ENCODE peak calls at places on chromosomes 11 and 22, in five cellular contexts. R is IMR-90, A is H1, X is A549, O is K562. H is an unnamed sample.

GRCh38 chr11:128458316-128458715 is 129.0 kb downstream of the ETS1 start:
- DNase-seq in R (peak), O (no peak), A (no peak), X (peak), H (no peak)

GRCh38 chr22:37640591-37641250 is 1.3 kb downstream of the SH3BP1 start:
- DNase-seq in R (no peak), A (no peak), O (no peak), X (no peak), H (no peak)

GRCh38 chr11:117831661-117832415 is 7.3 kb upstream of the FXYD2 start:
- DNase-seq in R (no peak), O (no peak), X (no peak), A (peak), H (no peak)

GRCh38 chr11:104061851-104062521 is 25.5 kb downstream of the DDI1 start:
- DNase-seq in R (peak), O (no peak), X (no peak), A (no peak), H (no peak)

GRCh38 chr11:92227233-92227593 is 2.6 kb downstream of the FAT3 start:
- DNase-seq in X (no peak), O (no peak), R (no peak), A (no peak), H (no peak)

GRCh38 chr11:67563354-67564114 is 20.1 kb upstream of the GSTP1 start:
- DNase-seq in O (no peak), R (peak), A (no peak), X (peak), H (no peak)

GRCh38 chr11:35734669-35735068 is 72.1 kb downstream of the TRIM44 start:
- DNase-seq in R (no peak), A (no peak), X (no peak), O (no peak), H (peak)

GRCh38 chr11:61955031-61955415 is 4.9 kb downstream of the BEST1 start:
- DNase-seq in X (peak), R (peak), O (no peak), A (no peak), H (peak)

GRCh38 chr11:84164722-84165121 is 878.6 kb upstream of the CCDC90B start:
- DNase-seq in X (no peak), O (no peak), A (no peak), R (no peak), H (no peak)

GRCh38 chr11:26286472-26287066 is 45.4 kb upstream of the ANO3 start:
- DNase-seq in R (peak), O (no peak), X (peak), A (no peak), H (peak)

GRCh38 chr11:64541131-64541530 is 49.9 kb upstream of the SLC22A12 start:
- DNase-seq in A (no peak), X (no peak), R (no peak), O (no peak), H (no peak)
- TF ChIP-seq MAFK in A (no peak), X (no peak), R (no peak), O (no peak), H (no peak)

GRCh38 chr11:87286338-87286737 is 248.6 kb downstream of the TMEM135 start:
- DNase-seq in O (no peak), R (no peak), X (no peak), A (no peak), H (no peak)

GRCh38 chr11:87295237-87295636 is 257.5 kb downstream of the TMEM135 start:
- DNase-seq in X (no peak), A (no peak), O (no peak), R (no peak), H (no peak)

GRCh38 chr11:87292598-87292997 is 254.9 kb downstream of the TMEM135 start:
- DNase-seq in A (no peak), O (no peak), X (no peak), R (no peak), H (no peak)

GRCh38 chr11:87290304-87290922 is 252.7 kb downstream of the TMEM135 start:
- DNase-seq in O (peak), X (peak), R (peak), A (no peak), H (peak)
- TF ChIP-seq MAFK in O (no peak), X (no peak), R (no peak), A (no peak), H (no peak)

GRCh38 chr22:20979243-20979809 is 2.8 kb upstream of the LZTR1 start:
- DNase-seq in A (peak), O (peak), R (peak), X (no peak), H (no peak)
- TF ChIP-seq MAFK in A (no peak), O (no peak), R (no peak), X (no peak), H (no peak)

DNA sequence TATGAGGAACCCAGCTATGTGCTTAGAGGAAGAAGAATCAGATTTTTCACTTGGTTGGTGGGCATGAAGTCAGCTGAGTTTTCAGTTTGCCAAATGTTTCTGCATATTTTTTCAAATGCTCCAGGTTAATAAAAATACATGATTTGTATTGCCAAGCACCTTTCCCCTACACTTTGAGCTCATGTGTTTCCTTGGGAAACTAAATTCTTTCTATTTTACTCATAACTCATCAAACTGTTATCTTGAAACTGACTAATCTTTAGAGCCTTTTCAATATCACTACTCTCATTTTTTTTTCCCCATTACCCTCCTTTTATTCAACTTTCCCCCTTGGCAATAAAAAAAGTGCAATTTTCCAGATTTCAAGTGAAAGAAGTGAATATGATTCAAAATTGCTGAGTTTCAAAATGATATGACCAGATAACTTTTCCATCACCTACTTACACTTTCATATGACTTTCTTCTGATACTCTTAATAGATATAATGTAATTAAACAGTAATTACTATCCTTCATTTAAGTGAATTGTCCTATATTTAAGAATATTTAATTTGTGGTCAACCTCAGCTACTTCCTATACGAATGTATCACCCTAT is 91.9 kb upstream of the SOX6 start:
- DNase-seq in X (no peak), A (no peak), O (no peak), R (peak), H (no peak)
- TF ChIP-seq MAFK in X (no peak), A (no peak), O (no peak), R (no peak), H (no peak)

GRCh38 chr22:48496226-48496845 is 1331.3 kb downstream of the BRD1 start:
- DNase-seq in X (no peak), O (no peak), A (no peak), R (no peak), H (no peak)

GRCh38 chr22:48494968-48495750 is 1332.5 kb downstream of the BRD1 start:
- DNase-seq in A (no peak), O (no peak), X (no peak), R (no peak), H (no peak)

GRCh38 chr22:48495751-48496080 is 1332.0 kb downstream of the BRD1 start:
- DNase-seq in A (no peak), O (no peak), R (no peak), X (no peak), H (no peak)

GRCh38 chr22:48498526-48499331 is 1328.9 kb downstream of the BRD1 start:
- DNase-seq in X (no peak), R (no peak), O (no peak), A (no peak), H (no peak)

DNA sequence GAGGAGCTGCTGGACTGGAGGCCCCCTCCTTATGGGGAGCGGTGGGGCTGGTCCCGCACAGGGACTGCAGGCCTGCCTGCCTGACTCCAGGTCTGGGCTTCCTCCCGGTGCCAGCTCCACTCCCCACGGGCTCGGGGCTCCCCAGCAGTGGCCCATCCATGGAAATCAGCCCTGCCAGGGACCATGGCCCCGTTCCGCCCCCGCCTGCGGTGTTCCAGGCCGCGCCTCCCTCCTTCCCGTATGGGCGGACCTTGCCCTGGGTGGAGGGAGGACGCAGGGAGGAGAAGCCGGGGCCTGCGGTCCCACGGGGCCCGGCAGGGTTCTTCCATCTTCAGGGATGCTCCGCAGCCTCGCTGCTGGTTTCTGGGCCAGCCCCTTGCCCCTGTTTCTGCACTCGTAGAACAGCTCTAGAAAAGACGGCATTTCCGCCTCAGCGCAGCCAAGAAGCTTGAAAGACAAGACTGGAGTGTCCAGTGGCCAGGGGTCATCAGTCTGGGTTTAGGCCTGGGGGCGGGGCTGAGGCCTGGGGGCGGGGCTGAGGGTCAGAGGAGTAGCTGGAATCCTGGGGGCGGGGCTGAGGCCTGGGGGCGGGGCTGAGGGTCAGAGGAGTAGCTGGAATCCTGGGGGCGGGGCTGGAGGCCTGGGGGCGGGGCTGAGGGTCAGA is 1330.6 kb downstream of the BRD1 start:
- DNase-seq in X (no peak), R (no peak), A (peak), O (no peak), H (no peak)
- TF ChIP-seq MAFK in X (no peak), R (no peak), A (no peak), O (no peak), H (no peak)

GRCh38 chr22:43150731-43151206 is 590 bp upstream of the TSPO start:
- DNase-seq in X (no peak), R (no peak), O (no peak), A (no peak), H (no peak)

GRCh38 chr22:43152355-43153071 is 1.2 kb downstream of the TSPO start:
- DNase-seq in O (no peak), X (peak), A (peak), R (peak), H (no peak)

GRCh38 chr22:43152001-43152354 is 619 bp downstream of the TSPO start:
- DNase-seq in O (no peak), X (no peak), A (peak), R (no peak), H (no peak)

GRCh38 chr22:43153916-43154315 is 2.6 kb downstream of the TSPO start:
- DNase-seq in O (no peak), X (no peak), A (no peak), R (no peak), H (no peak)

DNA sequence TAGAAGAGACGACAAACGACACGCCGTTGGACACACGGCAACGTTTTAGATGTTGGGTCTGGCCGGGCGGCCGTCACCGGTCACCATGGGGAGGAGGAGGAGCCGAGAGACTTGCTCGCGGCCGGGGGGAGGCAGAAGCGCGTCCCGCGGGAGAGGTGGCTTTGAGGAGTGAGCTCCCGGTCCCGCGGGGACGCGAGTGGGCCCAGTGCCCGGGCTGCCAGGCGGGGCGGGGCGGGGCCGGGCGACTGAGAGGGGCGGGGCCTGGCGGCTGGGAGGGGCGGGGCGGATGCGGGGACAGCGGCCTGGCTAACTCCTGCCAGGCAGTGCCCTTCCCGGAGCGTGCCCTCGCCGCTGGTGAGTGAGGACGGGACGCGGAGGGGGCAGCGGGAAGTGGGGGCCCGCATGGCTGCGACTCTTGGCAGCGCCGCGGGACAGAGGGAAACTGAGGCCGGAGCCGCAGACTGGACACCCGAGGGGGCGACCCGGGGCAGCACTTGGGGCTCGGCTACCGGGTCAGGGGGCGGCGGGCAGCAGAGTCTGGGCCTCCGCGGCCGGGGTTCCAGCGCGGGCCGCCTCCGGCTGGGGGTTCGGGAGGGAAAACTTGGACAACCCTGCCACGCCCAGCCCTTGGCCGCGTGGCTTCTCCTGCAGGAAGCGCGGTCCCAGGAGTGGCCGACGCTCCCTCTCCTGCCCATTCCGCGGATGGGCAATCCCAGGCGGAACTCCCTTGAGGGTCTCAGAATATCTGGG is at the start of gene TSPO:
- DNase-seq in O (peak), A (peak), R (peak), X (peak), H (no peak)
- TF ChIP-seq MAFK in O (no peak), A (no peak), R (no peak), X (no peak), H (no peak)

GRCh38 chr22:29041408-29041807 is 20.2 kb downstream of the C22orf31 start:
- DNase-seq in X (no peak), A (no peak), R (peak), O (no peak), H (no peak)

GRCh38 chr22:29048822-29049654 is 12.6 kb downstream of the C22orf31 start:
- DNase-seq in X (no peak), R (no peak), O (no peak), A (no peak), H (no peak)

GRCh38 chr22:29040385-29041275 is 21.0 kb downstream of the C22orf31 start:
- DNase-seq in R (peak), X (peak), O (peak), A (no peak), H (peak)

GRCh38 chr22:29043906-29044575 is 17.6 kb downstream of the C22orf31 start:
- DNase-seq in X (no peak), O (no peak), R (peak), A (no peak), H (no peak)

GRCh38 chr22:29044657-29045176 is 16.9 kb downstream of the C22orf31 start:
- DNase-seq in O (no peak), A (no peak), R (peak), X (no peak), H (peak)
- TF ChIP-seq MAFK in O (no peak), A (no peak), R (no peak), X (no peak), H (no peak)

GRCh38 chr11:125166903-125167291 is 2.3 kb downstream of the PKNOX2 start:
- DNase-seq in X (no peak), R (no peak), A (no peak), O (no peak), H (no peak)

GRCh38 chr11:125165111-125165663 is 636 bp downstream of the PKNOX2 start:
- DNase-seq in A (peak), R (peak), X (no peak), O (no peak), H (no peak)

GRCh38 chr11:125164422-125165110 is at the start of gene PKNOX2:
- DNase-seq in O (peak), X (peak), A (peak), R (peak), H (peak)

GRCh38 chr11:125166347-125166841 is 1.8 kb downstream of the PKNOX2 start:
- DNase-seq in X (no peak), R (no peak), A (peak), O (no peak), H (no peak)

GRCh38 chr11:125165664-125166346 is 1.3 kb downstream of the PKNOX2 start:
- DNase-seq in R (peak), X (no peak), A (no peak), O (no peak), H (no peak)
- TF ChIP-seq MAFK in R (no peak), X (no peak), A (no peak), O (no peak), H (no peak)